ENCODE peak calls at places on chromosomes 12 and 14, in eight cellular contexts. One of them, this sample, is unnamed.

GRCh38 chr14:66231823-66232222 is 254.3 kb upstream of the CCDC196 start:
- DNase-seq in sigmoid colon: no peak
- DNase-seq in endothelial cell of umbilical vein: no peak
- DNase-seq in SK-N-MC: no peak
- DNase-seq in SK-N-SH: peak; percentile 35
- DNase-seq in stomach: no peak
- DNase-seq in GM23338: no peak
- DNase-seq in HL-60: no peak
- DNase-seq in this sample: no peak

GRCh38 chr12:20631711-20632110 is 63.4 kb upstream of the SLCO1C1 start:
- DNase-seq in endothelial cell of umbilical vein: no peak
- DNase-seq in SK-N-MC: no peak
- DNase-seq in GM23338: no peak
- DNase-seq in stomach: no peak
- DNase-seq in HL-60: no peak
- DNase-seq in SK-N-SH: no peak
- DNase-seq in sigmoid colon: no peak
- DNase-seq in this sample: no peak

GRCh38 chr14:55599250-55599879 is 19.4 kb downstream of the KTN1 start:
- DNase-seq in HL-60: no peak
- DNase-seq in stomach: peak; percentile 54
- DNase-seq in SK-N-MC: no peak
- DNase-seq in endothelial cell of umbilical vein: no peak
- DNase-seq in SK-N-SH: no peak
- DNase-seq in GM23338: no peak
- DNase-seq in sigmoid colon: no peak
- DNase-seq in this sample: no peak

GRCh38 chr14:61531741-61532505 is 163.4 kb upstream of the HIF1A start:
- DNase-seq in endothelial cell of umbilical vein: peak; percentile 61
- DNase-seq in GM23338: no peak
- DNase-seq in stomach: peak; percentile 57
- DNase-seq in SK-N-SH: no peak
- DNase-seq in HL-60: no peak
- DNase-seq in SK-N-MC: no peak
- DNase-seq in sigmoid colon: no peak
- DNase-seq in this sample: no peak

GRCh38 chr12:22858849-22859569 is 234.0 kb downstream of the ETNK1 start:
- DNase-seq in HL-60: no peak
- DNase-seq in GM23338: no peak
- DNase-seq in SK-N-MC: no peak
- DNase-seq in endothelial cell of umbilical vein: no peak
- DNase-seq in SK-N-SH: no peak
- DNase-seq in sigmoid colon: no peak
- DNase-seq in stomach: no peak
- DNase-seq in this sample: no peak

GRCh38 chr12:112535017-112535416 is 116.3 kb downstream of the PTPN11 start:
- DNase-seq in SK-N-SH: no peak
- DNase-seq in SK-N-MC: no peak
- DNase-seq in endothelial cell of umbilical vein: no peak
- DNase-seq in GM23338: no peak
- DNase-seq in sigmoid colon: no peak
- DNase-seq in HL-60: no peak
- DNase-seq in stomach: no peak
- DNase-seq in this sample: no peak

GRCh38 chr14:68708343-68708742 is 84.5 kb downstream of the ZFP36L1 start:
- DNase-seq in endothelial cell of umbilical vein: no peak
- DNase-seq in sigmoid colon: no peak
- DNase-seq in stomach: no peak
- DNase-seq in GM23338: no peak
- DNase-seq in SK-N-MC: no peak
- DNase-seq in HL-60: no peak
- DNase-seq in SK-N-SH: no peak
- DNase-seq in this sample: no peak

GRCh38 chr12:52506858-52507715 is 13.1 kb downstream of the KRT5 start:
- DNase-seq in GM23338: peak; percentile 80
- DNase-seq in stomach: no peak
- DNase-seq in SK-N-SH: peak; percentile 49
- DNase-seq in HL-60: no peak
- DNase-seq in endothelial cell of umbilical vein: peak; percentile 24
- DNase-seq in SK-N-MC: no peak
- DNase-seq in sigmoid colon: no peak
- DNase-seq in this sample: peak; percentile 70

GRCh38 chr14:53306926-53307325 is 153.8 kb upstream of the DDHD1 start:
- DNase-seq in SK-N-SH: no peak
- DNase-seq in sigmoid colon: no peak
- DNase-seq in endothelial cell of umbilical vein: no peak
- DNase-seq in GM23338: no peak
- DNase-seq in SK-N-MC: no peak
- DNase-seq in HL-60: no peak
- DNase-seq in stomach: no peak
- DNase-seq in this sample: no peak

GRCh38 chr14:60092516-60092915 is 793 bp downstream of the PCNX4 start:
- DNase-seq in stomach: no peak
- DNase-seq in GM23338: peak; percentile 11
- DNase-seq in HL-60: no peak
- DNase-seq in SK-N-MC: no peak
- DNase-seq in endothelial cell of umbilical vein: no peak
- DNase-seq in SK-N-SH: peak; percentile 38
- DNase-seq in sigmoid colon: no peak
- DNase-seq in this sample: no peak

GRCh38 chr14:103059556-103059955 is 2.2 kb upstream of the CDC42BPB start:
- DNase-seq in HL-60: no peak
- DNase-seq in GM23338: no peak
- DNase-seq in SK-N-SH: no peak
- DNase-seq in sigmoid colon: no peak
- DNase-seq in SK-N-MC: no peak
- DNase-seq in stomach: no peak
- DNase-seq in endothelial cell of umbilical vein: no peak
- DNase-seq in this sample: no peak

GRCh38 chr14:68594737-68595380 is 198.0 kb downstream of the ZFP36L1 start:
- DNase-seq in sigmoid colon: no peak
- DNase-seq in SK-N-SH: no peak
- DNase-seq in SK-N-MC: no peak
- DNase-seq in HL-60: no peak
- DNase-seq in stomach: no peak
- DNase-seq in endothelial cell of umbilical vein: no peak
- DNase-seq in GM23338: no peak
- DNase-seq in this sample: no peak

GRCh38 chr14:42307239-42307825 is 700.7 kb downstream of the LRFN5 start:
- DNase-seq in SK-N-MC: no peak
- DNase-seq in sigmoid colon: no peak
- DNase-seq in GM23338: peak; percentile 2
- DNase-seq in HL-60: no peak
- DNase-seq in SK-N-SH: no peak
- DNase-seq in stomach: no peak
- DNase-seq in endothelial cell of umbilical vein: no peak
- DNase-seq in this sample: no peak

GRCh38 chr12:47797432-47797831 is 22.3 kb downstream of the HDAC7 start:
- DNase-seq in stomach: peak; percentile 49
- DNase-seq in SK-N-SH: peak; percentile 76
- DNase-seq in GM23338: peak; percentile 73
- DNase-seq in HL-60: no peak
- DNase-seq in endothelial cell of umbilical vein: no peak
- DNase-seq in sigmoid colon: no peak
- DNase-seq in SK-N-MC: no peak
- DNase-seq in this sample: no peak

GRCh38 chr14:72476657-72477499 is 417.0 kb downstream of the DPF3 start:
- DNase-seq in sigmoid colon: no peak
- DNase-seq in SK-N-MC: peak; percentile 37
- DNase-seq in GM23338: peak; percentile 11
- DNase-seq in stomach: no peak
- DNase-seq in endothelial cell of umbilical vein: no peak
- DNase-seq in SK-N-SH: no peak
- DNase-seq in HL-60: peak; percentile 28
- DNase-seq in this sample: peak; percentile 52

GRCh38 chr14:90996967-90997366 is 63.5 kb downstream of the RPS6KA5 start:
- DNase-seq in HL-60: no peak
- DNase-seq in sigmoid colon: no peak
- DNase-seq in endothelial cell of umbilical vein: no peak
- DNase-seq in GM23338: no peak
- DNase-seq in SK-N-MC: no peak
- DNase-seq in stomach: no peak
- DNase-seq in SK-N-SH: no peak
- DNase-seq in this sample: no peak

GRCh38 chr14:91004987-91005386 is 55.5 kb downstream of the RPS6KA5 start:
- DNase-seq in SK-N-SH: no peak
- DNase-seq in sigmoid colon: no peak
- DNase-seq in SK-N-MC: no peak
- DNase-seq in HL-60: no peak
- DNase-seq in endothelial cell of umbilical vein: no peak
- DNase-seq in stomach: no peak
- DNase-seq in GM23338: no peak
- DNase-seq in this sample: no peak

GRCh38 chr14:90995785-90996184 is 64.7 kb downstream of the RPS6KA5 start:
- DNase-seq in SK-N-MC: no peak
- DNase-seq in SK-N-SH: no peak
- DNase-seq in endothelial cell of umbilical vein: no peak
- DNase-seq in sigmoid colon: no peak
- DNase-seq in stomach: no peak
- DNase-seq in GM23338: no peak
- DNase-seq in HL-60: no peak
- DNase-seq in this sample: no peak

GRCh38 chr14:90993792-90994191 is 66.6 kb downstream of the RPS6KA5 start:
- DNase-seq in GM23338: no peak
- DNase-seq in sigmoid colon: no peak
- DNase-seq in stomach: no peak
- DNase-seq in SK-N-SH: no peak
- DNase-seq in HL-60: no peak
- DNase-seq in SK-N-MC: no peak
- DNase-seq in endothelial cell of umbilical vein: no peak
- DNase-seq in this sample: no peak

GRCh38 chr14:90999299-90999698 is 61.1 kb downstream of the RPS6KA5 start:
- DNase-seq in endothelial cell of umbilical vein: no peak
- DNase-seq in SK-N-MC: no peak
- DNase-seq in sigmoid colon: peak; percentile 72
- DNase-seq in HL-60: no peak
- DNase-seq in stomach: no peak
- DNase-seq in GM23338: peak; percentile 35
- DNase-seq in SK-N-SH: no peak
- DNase-seq in this sample: no peak
- TF ChIP-seq POLR2AphosphoS5 in endothelial cell of umbilical vein: no peak
- TF ChIP-seq POLR2AphosphoS5 in SK-N-MC: no peak
- TF ChIP-seq POLR2AphosphoS5 in sigmoid colon: peak; percentile 59
- TF ChIP-seq POLR2AphosphoS5 in HL-60: no peak
- TF ChIP-seq POLR2AphosphoS5 in stomach: no peak
- TF ChIP-seq POLR2AphosphoS5 in GM23338: no peak
- TF ChIP-seq POLR2AphosphoS5 in SK-N-SH: no peak
- TF ChIP-seq POLR2AphosphoS5 in this sample: no peak

GRCh38 chr14:90621205-90621600 is 195.0 kb downstream of the TTC7B start:
- DNase-seq in HL-60: no peak
- DNase-seq in endothelial cell of umbilical vein: no peak
- DNase-seq in SK-N-MC: no peak
- DNase-seq in GM23338: no peak
- DNase-seq in sigmoid colon: no peak
- DNase-seq in stomach: no peak
- DNase-seq in SK-N-SH: no peak
- DNase-seq in this sample: no peak

GRCh38 chr14:90624732-90625444 is 191.3 kb downstream of the TTC7B start:
- DNase-seq in sigmoid colon: no peak
- DNase-seq in endothelial cell of umbilical vein: no peak
- DNase-seq in stomach: no peak
- DNase-seq in SK-N-SH: no peak
- DNase-seq in SK-N-MC: no peak
- DNase-seq in HL-60: no peak
- DNase-seq in GM23338: peak; percentile 60
- DNase-seq in this sample: no peak

GRCh38 chr14:90626550-90626949 is 189.7 kb downstream of the TTC7B start:
- DNase-seq in HL-60: no peak
- DNase-seq in SK-N-SH: no peak
- DNase-seq in stomach: no peak
- DNase-seq in GM23338: no peak
- DNase-seq in sigmoid colon: peak; percentile 94
- DNase-seq in endothelial cell of umbilical vein: no peak
- DNase-seq in SK-N-MC: no peak
- DNase-seq in this sample: no peak

GRCh38 chr14:90625445-90625844 is 190.8 kb downstream of the TTC7B start:
- DNase-seq in endothelial cell of umbilical vein: no peak
- DNase-seq in SK-N-MC: no peak
- DNase-seq in SK-N-SH: no peak
- DNase-seq in sigmoid colon: no peak
- DNase-seq in HL-60: no peak
- DNase-seq in stomach: no peak
- DNase-seq in GM23338: no peak
- DNase-seq in this sample: no peak

DNA sequence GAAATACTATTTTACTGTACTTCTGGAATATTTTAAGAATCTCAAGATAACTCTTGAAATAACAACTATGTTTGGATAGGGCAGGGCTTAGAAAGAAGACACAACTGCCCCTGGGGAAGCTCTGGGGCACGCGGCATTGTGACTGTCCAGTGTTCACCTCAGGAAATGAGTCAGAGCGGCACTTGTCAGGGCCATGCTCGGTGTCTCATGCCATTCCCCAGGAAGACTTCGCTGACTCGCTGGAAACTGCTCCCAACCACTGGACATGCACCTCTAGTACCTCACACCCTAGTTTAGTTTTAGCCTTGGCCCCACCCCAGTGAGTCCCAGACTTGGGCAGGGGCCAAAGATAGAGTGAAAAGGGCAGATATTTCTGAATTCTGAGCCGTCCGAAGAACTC is 192.0 kb downstream of the TTC7B start:
- DNase-seq in endothelial cell of umbilical vein: peak; percentile 55
- DNase-seq in stomach: no peak
- DNase-seq in GM23338: no peak
- DNase-seq in HL-60: no peak
- DNase-seq in SK-N-MC: no peak
- DNase-seq in sigmoid colon: peak; percentile 74
- DNase-seq in SK-N-SH: no peak
- DNase-seq in this sample: peak; percentile 86
- TF ChIP-seq POLR2AphosphoS5 in endothelial cell of umbilical vein: no peak
- TF ChIP-seq POLR2AphosphoS5 in stomach: no peak
- TF ChIP-seq POLR2AphosphoS5 in GM23338: no peak
- TF ChIP-seq POLR2AphosphoS5 in HL-60: no peak
- TF ChIP-seq POLR2AphosphoS5 in SK-N-MC: no peak
- TF ChIP-seq POLR2AphosphoS5 in sigmoid colon: no peak
- TF ChIP-seq POLR2AphosphoS5 in SK-N-SH: no peak
- TF ChIP-seq POLR2AphosphoS5 in this sample: no peak

GRCh38 chr12:124771462-124772361 is 92.0 kb downstream of the SCARB1 start:
- DNase-seq in HL-60: no peak
- DNase-seq in sigmoid colon: peak; percentile 92
- DNase-seq in endothelial cell of umbilical vein: peak; percentile 62
- DNase-seq in SK-N-SH: peak; percentile 93
- DNase-seq in SK-N-MC: no peak
- DNase-seq in GM23338: peak; percentile 91
- DNase-seq in stomach: peak; percentile 89
- DNase-seq in this sample: no peak
- TF ChIP-seq POLR2AphosphoS5 in HL-60: no peak
- TF ChIP-seq POLR2AphosphoS5 in sigmoid colon: peak; percentile 31
- TF ChIP-seq POLR2AphosphoS5 in endothelial cell of umbilical vein: no peak
- TF ChIP-seq POLR2AphosphoS5 in SK-N-SH: no peak
- TF ChIP-seq POLR2AphosphoS5 in SK-N-MC: no peak
- TF ChIP-seq POLR2AphosphoS5 in GM23338: no peak
- TF ChIP-seq POLR2AphosphoS5 in stomach: no peak
- TF ChIP-seq POLR2AphosphoS5 in this sample: peak; percentile 36

DNA sequence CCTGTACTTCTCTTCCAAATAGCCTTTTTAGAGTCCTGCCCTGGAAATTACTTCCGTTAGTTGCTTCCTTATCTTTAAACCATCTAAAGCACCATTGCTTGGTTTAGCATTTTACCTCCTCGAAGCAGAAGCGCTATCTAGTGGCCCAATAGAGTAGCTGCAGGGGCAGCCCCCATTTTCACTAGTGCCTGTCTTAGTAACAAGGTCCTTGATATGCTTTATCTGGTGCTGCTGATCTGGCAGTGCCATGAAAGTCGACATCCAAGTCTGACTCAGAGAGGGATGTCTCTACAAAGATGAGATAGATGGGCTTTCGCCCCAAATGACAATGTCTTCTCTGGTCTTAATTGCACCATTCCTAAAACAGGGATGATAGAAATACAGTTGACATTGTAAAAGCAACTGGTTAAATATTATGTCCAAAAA is 25.0 kb upstream of the CIT start:
- DNase-seq in SK-N-SH: peak; percentile 81
- DNase-seq in SK-N-MC: peak; percentile 44
- DNase-seq in stomach: peak; percentile 66
- DNase-seq in HL-60: peak; percentile 65
- DNase-seq in endothelial cell of umbilical vein: peak; percentile 79
- DNase-seq in sigmoid colon: no peak
- DNase-seq in GM23338: peak; percentile 86
- DNase-seq in this sample: no peak
- TF ChIP-seq POLR2AphosphoS5 in SK-N-SH: no peak
- TF ChIP-seq POLR2AphosphoS5 in SK-N-MC: no peak
- TF ChIP-seq POLR2AphosphoS5 in stomach: no peak
- TF ChIP-seq POLR2AphosphoS5 in HL-60: no peak
- TF ChIP-seq POLR2AphosphoS5 in endothelial cell of umbilical vein: no peak
- TF ChIP-seq POLR2AphosphoS5 in sigmoid colon: no peak
- TF ChIP-seq POLR2AphosphoS5 in GM23338: no peak
- TF ChIP-seq POLR2AphosphoS5 in this sample: no peak

This sample was measured in vagina.